ENCODE peak calls at places on chromosomes 5 and 9, in seven cellular contexts. Z is neural progenitor cell, T is tibial nerve, G is cardiac muscle cell, N is GM23338, W is transverse colon, E is osteoblast. L is an unnamed sample.

GRCh38 chr9:92728831-92729734 is 35.5 kb downstream of the BICD2 start:
- DNase-seq in G (no peak), N (peak; percentile 51), E (peak; percentile 68), W (peak; percentile 52), T (no peak), Z (peak; percentile 33), L (no peak)

GRCh38 chr9:2307480-2307879 is 292.3 kb downstream of the SMARCA2 start:
- DNase-seq in T (no peak), Z (no peak), W (no peak), E (no peak), N (no peak), G (peak; percentile 42), L (no peak)

GRCh38 chr5:173612948-173613347 is 3.5 kb downstream of the BOD1 start:
- DNase-seq in E (no peak), Z (no peak), T (no peak), G (peak; percentile 57), W (no peak), N (no peak), L (no peak)

GRCh38 chr5:174699131-174699530 is 25.3 kb upstream of the MSX2 start:
- DNase-seq in G (no peak), E (no peak), W (no peak), N (no peak), Z (no peak), T (no peak), L (no peak)

GRCh38 chr9:87868635-87869034 is 14.0 kb upstream of the SPATA31E1 start:
- DNase-seq in E (no peak), N (no peak), W (no peak), Z (no peak), G (no peak), T (no peak), L (no peak)

GRCh38 chr5:147554285-147554817 is 44.5 kb upstream of the DPYSL3 start:
- DNase-seq in W (no peak), E (peak; percentile 90), T (peak; percentile 9), G (peak; percentile 89), Z (no peak), N (no peak), L (no peak)

GRCh38 chr9:131111186-131111853 is 14.1 kb upstream of the NUP214 start:
- DNase-seq in Z (peak; percentile 51), E (peak; percentile 92), N (peak; percentile 36), G (no peak), W (no peak), T (no peak), L (no peak)

GRCh38 chr9:118961857-118962256 is 407.4 kb downstream of the BRINP1 start:
- DNase-seq in N (peak; percentile 37), Z (peak; percentile 24), T (no peak), G (no peak), W (no peak), E (peak; percentile 27), L (no peak)

GRCh38 chr9:14627513-14627912 is 65.7 kb downstream of the ZDHHC21 start:
- DNase-seq in G (no peak), E (no peak), W (no peak), N (no peak), T (no peak), Z (no peak), L (no peak)

GRCh38 chr5:1517838-1518237 is 5.9 kb downstream of the LPCAT1 start:
- DNase-seq in W (peak; percentile 18), T (no peak), G (no peak), E (peak; percentile 58), Z (no peak), N (no peak), L (peak; percentile 59)

GRCh38 chr5:1516615-1517601 is 6.9 kb downstream of the LPCAT1 start:
- DNase-seq in Z (no peak), T (no peak), E (peak; percentile 93), G (peak; percentile 51), N (no peak), W (peak; percentile 8), L (peak; percentile 9)

GRCh38 chr5:1514027-1514818 is 9.5 kb downstream of the LPCAT1 start:
- DNase-seq in W (peak; percentile 4), E (peak; percentile 76), T (no peak), G (no peak), N (peak; percentile 49), Z (peak; percentile 7), L (peak; percentile 60)

GRCh38 chr5:1515311-1515920 is 8.3 kb downstream of the LPCAT1 start:
- DNase-seq in W (peak; percentile 7), G (no peak), T (no peak), E (peak; percentile 45), Z (no peak), N (peak; percentile 43), L (no peak)

DNA sequence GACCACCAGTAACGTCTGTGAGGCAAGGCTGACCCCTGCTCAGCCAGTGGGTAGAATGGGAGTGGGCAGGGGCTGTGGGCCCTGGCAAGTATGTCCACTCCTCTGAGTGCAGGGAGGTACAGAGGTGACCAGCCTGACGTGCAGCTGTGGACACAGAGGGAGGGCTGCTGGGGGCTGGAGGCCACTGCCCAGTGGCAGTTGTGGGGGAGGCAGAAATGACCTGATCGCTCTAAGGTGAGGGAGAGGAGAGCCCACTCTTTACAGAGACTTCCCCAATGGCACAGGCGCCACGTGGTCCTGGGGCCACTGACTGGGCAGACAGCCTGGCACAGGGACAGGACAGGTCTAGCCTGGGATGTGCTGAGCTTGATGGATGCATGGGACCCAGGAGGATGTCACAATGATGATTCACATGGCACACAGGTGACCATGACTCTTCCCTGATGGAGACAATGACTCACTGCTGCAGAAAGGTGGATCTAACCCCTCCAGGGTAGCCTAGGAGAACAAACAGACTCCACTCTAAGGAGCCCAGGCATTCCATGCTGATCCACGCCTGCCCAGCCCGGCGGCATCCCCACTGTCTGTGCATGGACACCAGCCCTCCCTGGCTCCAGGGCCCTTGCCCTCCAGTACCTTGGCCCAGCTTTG is 7.7 kb downstream of the LPCAT1 start:
- DNase-seq in Z (no peak), G (no peak), N (no peak), W (peak; percentile 5), E (peak; percentile 81), T (no peak), L (peak; percentile 15)
- H3K27ac ChIP-seq in Z (no peak overlapping the region), G (no peak overlapping the region), N (peak overlapping the region; percentile 99), W (no peak overlapping the region), E (peak overlapping the region; percentile 70), T (no peak overlapping the region), L (no peak overlapping the region)

GRCh38 chr5:127925916-127926315 is 157.7 kb upstream of the SLC12A2 start:
- DNase-seq in W (peak; percentile 26), Z (no peak), N (no peak), E (no peak), G (no peak), T (no peak), L (no peak)

GRCh38 chr5:127924606-127925005 is 159.0 kb upstream of the SLC12A2 start:
- DNase-seq in W (no peak), N (no peak), E (no peak), T (no peak), G (no peak), Z (no peak), L (no peak)

GRCh38 chr5:127923804-127924570 is 159.6 kb upstream of the SLC12A2 start:
- DNase-seq in T (no peak), W (no peak), G (no peak), N (no peak), E (no peak), Z (no peak), L (no peak)

GRCh38 chr5:127928053-127928452 is 155.5 kb upstream of the SLC12A2 start:
- DNase-seq in E (no peak), G (no peak), T (no peak), Z (no peak), N (no peak), W (peak; percentile 27), L (no peak)

DNA sequence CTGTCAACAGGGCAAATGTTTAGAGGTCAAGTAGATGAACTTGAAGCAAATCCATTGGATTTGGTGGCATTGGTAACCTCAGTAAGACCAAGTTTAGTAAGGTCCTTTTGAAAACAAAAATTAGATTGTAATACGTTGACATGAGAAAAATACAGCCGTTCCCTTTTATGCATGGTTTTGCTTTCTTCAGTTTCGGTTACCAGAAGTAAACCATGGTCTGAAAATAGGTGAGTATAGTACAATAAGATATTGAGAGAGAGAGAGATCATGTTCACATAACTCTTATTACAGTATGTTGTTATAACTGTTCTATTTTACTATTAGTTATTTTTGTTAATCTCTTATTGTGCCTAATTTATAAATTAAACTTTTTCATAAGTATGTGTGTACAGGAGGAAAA is 156.6 kb upstream of the SLC12A2 start:
- DNase-seq in W (no peak), T (no peak), N (no peak), Z (no peak), G (no peak), E (no peak), L (no peak)
- H3K4me3 ChIP-seq in W (no peak overlapping the region), T (no peak overlapping the region), N (no peak overlapping the region), Z (no peak overlapping the region), G (no peak overlapping the region), E (no peak overlapping the region), L (no peak overlapping the region)

GRCh38 chr5:145806923-145807322 is 28.2 kb downstream of the PRELID2 start:
- DNase-seq in E (no peak), T (no peak), W (no peak), G (no peak), Z (no peak), N (no peak), L (no peak)

GRCh38 chr5:145812877-145813276 is 22.3 kb downstream of the PRELID2 start:
- DNase-seq in N (no peak), G (no peak), Z (no peak), T (no peak), E (no peak), W (no peak), L (no peak)

DNA sequence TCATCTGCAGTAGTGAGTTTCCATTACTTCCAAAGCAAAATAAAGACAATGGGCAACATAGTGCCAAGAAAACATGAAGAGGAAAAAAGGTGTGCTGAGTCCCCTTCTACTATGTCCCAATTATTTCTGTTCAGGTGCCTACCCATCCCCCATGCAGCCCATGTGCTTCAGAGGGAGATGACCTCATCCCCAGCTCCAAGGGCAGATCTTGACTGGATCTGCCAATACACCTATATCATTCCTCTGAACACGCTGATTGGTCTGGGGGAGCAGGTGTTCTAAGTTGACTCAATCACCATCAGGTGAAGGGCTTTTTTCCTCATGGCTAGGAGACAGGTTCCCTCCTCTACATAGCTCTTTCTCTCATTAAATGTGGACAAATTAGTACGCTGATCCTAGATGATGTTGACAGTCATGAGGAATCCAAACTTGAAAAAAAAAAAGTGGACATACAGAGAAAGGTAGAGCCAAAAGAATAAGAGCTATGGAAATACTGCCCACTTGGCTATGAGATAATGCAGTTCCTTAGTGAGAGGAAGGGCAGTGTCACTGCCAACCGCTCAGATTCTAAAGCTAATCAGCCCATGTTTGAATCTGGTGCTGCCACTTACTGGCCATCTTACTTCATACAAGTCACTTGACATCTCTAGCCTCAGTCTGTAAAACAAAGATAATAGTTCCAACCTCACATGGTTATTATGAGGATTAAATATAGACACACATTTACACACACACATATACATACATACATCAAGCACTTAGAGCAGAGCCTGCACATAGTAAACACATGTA is 23.1 kb downstream of the PRELID2 start:
- DNase-seq in T (peak; percentile 24), E (peak; percentile 22), W (no peak), G (peak; percentile 67), N (peak; percentile 54), Z (peak; percentile 38), L (no peak)
- TF ChIP-seq CTCF in T (no peak), E (peak; percentile 58), W (no peak), G (peak; percentile 43), N (peak; percentile 77), Z (peak; percentile 47), L (no peak)

DNA sequence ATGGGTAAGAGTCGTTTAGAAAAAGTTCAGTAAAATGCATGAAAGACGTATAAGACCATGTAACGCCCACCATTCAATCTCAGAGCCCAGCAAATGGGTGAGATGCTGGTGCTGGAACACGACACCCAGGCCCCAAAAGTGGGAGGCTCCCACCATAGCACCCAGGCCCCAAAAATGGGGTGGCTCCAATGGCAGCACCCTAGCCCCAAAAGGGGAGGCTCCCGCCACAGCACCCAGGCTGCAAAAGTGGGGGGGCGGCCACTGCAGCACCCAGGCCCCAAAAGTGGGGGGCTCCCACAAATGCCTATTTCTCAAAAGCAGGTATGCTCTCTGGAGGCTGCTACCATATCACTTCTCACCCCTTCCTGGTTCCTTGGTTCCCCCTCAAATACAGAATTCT is 12.7 kb downstream of the FSTL4 start:
- DNase-seq in E (no peak), T (no peak), G (no peak), Z (no peak), N (no peak), W (no peak), L (no peak)
- H3K27ac ChIP-seq in E (no peak overlapping the region), T (no peak overlapping the region), G (no peak overlapping the region), Z (no peak overlapping the region), N (no peak overlapping the region), W (no peak overlapping the region), L (no peak overlapping the region)

L was measured in ascending aorta.